ENCODE peak calls at places on chromosomes 6 and 20, in eight cellular contexts. W is naive thymus-derived CD4-positive, alpha-beta T cell; Z is GM06990; A is mucosa of descending colon; S is lung; H is SJSA1; U is esophagus squamous epithelium; E is endothelial cell of umbilical vein. K is an unnamed sample.

GRCh38 chr20:49892260-49893216 is 22.8 kb downstream of the SPATA2 start:
- DNase-seq in W (no peak), Z (no peak), A (no peak), S (no peak), H (no peak), U (no peak), E (no peak), K (peak; percentile 83)

GRCh38 chr6:122913558-122913957 is 82.5 kb upstream of the CLVS2 start:
- DNase-seq in W (no peak), Z (no peak), A (no peak), S (no peak), H (no peak), U (no peak), E (no peak), K (no peak)

GRCh38 chr6:15299430-15300131 is 53.7 kb downstream of the JARID2 start:
- DNase-seq in W (no peak), Z (peak; percentile 80), A (peak; percentile 65), S (no peak), H (no peak), U (no peak), E (no peak), K (no peak)

GRCh38 chr20:46393967-46394366 is 12.4 kb downstream of the ELMO2 start:
- DNase-seq in W (no peak), Z (no peak), A (no peak), S (no peak), H (no peak), U (no peak), E (no peak), K (no peak)

GRCh38 chr6:12343440-12344162 is 53.4 kb downstream of the EDN1 start:
- DNase-seq in W (no peak), Z (no peak), A (no peak), S (no peak), H (no peak), U (no peak), E (peak; percentile 18), K (no peak)

GRCh38 chr20:33169176-33169794 is 1.3 kb downstream of the BPIFA2 start:
- DNase-seq in W (no peak), Z (no peak), A (no peak), S (no peak), H (no peak), U (no peak), E (no peak), K (peak; percentile 48)

GRCh38 chr20:32580970-32581838 is 3.9 kb downstream of the NOL4L start:
- DNase-seq in W (peak; percentile 41), Z (no peak), A (peak; percentile 61), S (no peak), H (no peak), U (no peak), E (no peak), K (no peak)

GRCh38 chr6:85580104-85580877 is 13.4 kb downstream of the SNX14 start:
- DNase-seq in W (no peak), Z (no peak), A (no peak), S (no peak), H (no peak), U (no peak), E (no peak), K (no peak)

GRCh38 chr6:113031591-113031990 is 684.5 kb downstream of the RFPL4B start:
- DNase-seq in W (no peak), Z (no peak), A (no peak), S (no peak), H (no peak), U (no peak), E (no peak), K (no peak)

GRCh38 chr6:31719001-31719400 is 2.5 kb downstream of the LY6G6C start:
- DNase-seq in W (no peak), Z (no peak), A (no peak), S (no peak), H (no peak), U (no peak), E (no peak), K (no peak)

GRCh38 chr20:45823949-45824835 is 2.9 kb downstream of the TNNC2 start:
- DNase-seq in W (peak; percentile 34), Z (peak; percentile 40), A (peak; percentile 75), S (no peak), H (no peak), U (no peak), E (peak; percentile 46), K (peak; percentile 62)

GRCh38 chr6:168032383-168032760 is 34.9 kb downstream of the KIF25 start:
- DNase-seq in W (no peak), Z (no peak), A (no peak), S (no peak), H (peak; percentile 80), U (no peak), E (no peak), K (no peak)
- H3K36me3 ChIP-seq in W (no peaks in the 10 kb centered on the region), Z (no peaks in the 10 kb centered on the region), A (no peaks in the 10 kb centered on the region), S (no peaks in the 10 kb centered on the region), H (no peaks in the 10 kb centered on the region), U (no peaks in the 10 kb centered on the region), E (no peaks in the 10 kb centered on the region), K (no peaks in the 10 kb centered on the region)

GRCh38 chr20:62902926-62903615 is 23.2 kb downstream of the DIDO1 start:
- DNase-seq in W (no peak), Z (no peak), A (no peak), S (no peak), H (peak; percentile 64), U (no peak), E (no peak), K (no peak)
- H3K36me3 ChIP-seq in W (peaks cover 68% of the 10 kb centered on the region), Z (peaks cover 37% of the 10 kb centered on the region), A (peaks cover 32% of the 10 kb centered on the region), S (peaks cover 27% of the 10 kb centered on the region), H (peaks cover 72% of the 10 kb centered on the region), U (peaks cover 27% of the 10 kb centered on the region), E (peaks cover 33% of the 10 kb centered on the region), K (no peaks in the 10 kb centered on the region)

DNA sequence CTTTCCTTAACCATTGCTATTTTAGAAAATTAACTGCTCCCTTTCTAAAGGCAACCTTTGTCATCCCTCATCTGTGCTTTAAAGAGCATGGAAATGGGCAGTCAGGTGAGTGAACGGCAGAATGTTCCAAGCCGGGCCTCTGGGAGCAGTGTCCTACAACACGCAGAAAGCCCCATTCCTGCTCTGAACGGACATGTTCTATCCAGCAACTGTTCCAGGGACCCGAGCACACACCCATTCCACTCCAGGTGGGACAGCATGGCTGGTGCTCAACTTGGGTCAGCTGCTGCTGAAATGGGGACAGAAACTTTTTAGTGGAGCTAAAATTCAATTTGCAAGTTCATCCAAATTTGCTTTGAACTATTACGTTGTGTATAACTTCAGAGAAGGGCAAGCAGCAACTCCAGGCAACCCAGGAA is 26.7 kb downstream of the DIDO1 start:
- DNase-seq in W (no peak), Z (no peak), A (no peak), S (no peak), H (no peak), U (no peak), E (no peak), K (peak; percentile 60)
- H3K36me3 ChIP-seq in W (peaks cover 54% of the 10 kb centered on the region), Z (peaks cover 21% of the 10 kb centered on the region), A (no peaks in the 10 kb centered on the region), S (peaks cover 4% of the 10 kb centered on the region), H (peaks cover 43% of the 10 kb centered on the region), U (no peaks in the 10 kb centered on the region), E (peaks cover 15% of the 10 kb centered on the region), K (no peaks in the 10 kb centered on the region)

GRCh38 chr6:110471966-110472365 is 4.4 kb downstream of the SLC22A16 start:
- DNase-seq in W (no peak), Z (no peak), A (no peak), S (no peak), H (no peak), U (no peak), E (no peak), K (no peak)
- H3K36me3 ChIP-seq in W (no peaks in the 10 kb centered on the region), Z (no peaks in the 10 kb centered on the region), A (no peaks in the 10 kb centered on the region), S (no peaks in the 10 kb centered on the region), H (no peaks in the 10 kb centered on the region), U (no peaks in the 10 kb centered on the region), E (no peaks in the 10 kb centered on the region), K (no peaks in the 10 kb centered on the region)

K was measured in testis.